ENCODE peak calls at places on chromosomes 13 and 19, in four cellular contexts. X, R, T and K are unnamed samples.

GRCh38 chr13:91464336-91464735 is 65.9 kb downstream of the GPC5 start:
- DNase-seq in X (no peak), R (no peak), T (no peak), K (no peak)

GRCh38 chr13:21435710-21436151 is 23.4 kb downstream of the ZDHHC20 start:
- DNase-seq in X (peak), R (peak), T (peak), K (peak)

GRCh38 chr13:20616059-20616797 is 49.3 kb downstream of the IFT88 start:
- DNase-seq in X (no peak), R (no peak), T (no peak), K (no peak)

GRCh38 chr13:41011382-41011956 is 7.6 kb downstream of the ELF1 start:
- DNase-seq in X (no peak), R (no peak), T (no peak), K (no peak)

GRCh38 chr13:44402902-44403719 is 29.5 kb downstream of the SERP2 start:
- DNase-seq in X (no peak), R (no peak), T (no peak), K (no peak)

GRCh38 chr13:46571189-46571901 is 18.4 kb downstream of the LRCH1 start:
- DNase-seq in X (no peak), R (peak), T (no peak), K (no peak)

GRCh38 chr19:35868172-35868822 is at the start of gene APLP1:
- DNase-seq in X (peak), R (peak), T (no peak), K (no peak)

GRCh38 chr13:40534456-40534855 is 132.0 kb downstream of the FOXO1 start:
- DNase-seq in X (no peak), R (peak), T (no peak), K (no peak)

GRCh38 chr13:20197361-20197834 is 4.7 kb upstream of the GJB2 start:
- DNase-seq in X (peak), R (peak), T (no peak), K (peak)

GRCh38 chr19:49975051-49975450 is 14.1 kb upstream of the SIGLEC11 start:
- DNase-seq in X (no peak), R (no peak), T (no peak), K (no peak)

GRCh38 chr13:38542601-38543000 is 144.3 kb upstream of the FREM2 start:
- DNase-seq in X (no peak), R (no peak), T (no peak), K (no peak)

GRCh38 chr13:66210677-66211076 is 1019.5 kb downstream of the PCDH9 start:
- DNase-seq in X (no peak), R (no peak), T (no peak), K (peak)

GRCh38 chr13:49240017-49240416 is 7.7 kb upstream of the CDADC1 start:
- DNase-seq in X (no peak), R (peak), T (no peak), K (peak)

GRCh38 chr13:112624040-112624439 is 36.1 kb upstream of the TUBGCP3 start:
- DNase-seq in X (no peak), R (no peak), T (no peak), K (no peak)

GRCh38 chr13:73018336-73018735 is 40.5 kb upstream of the KLF5 start:
- DNase-seq in X (no peak), R (peak), T (no peak), K (no peak)

GRCh38 chr13:75049936-75050335 is 432.0 kb downstream of the TBC1D4 start:
- DNase-seq in X (no peak), R (no peak), T (no peak), K (no peak)

GRCh38 chr19:43914051-43914450 is 21.0 kb downstream of the ZNF45 start:
- DNase-seq in X (no peak), R (no peak), T (no peak), K (no peak)

GRCh38 chr13:45364876-45365557 is 24.0 kb upstream of the TPT1 start:
- DNase-seq in X (no peak), R (no peak), T (no peak), K (no peak)

GRCh38 chr13:44810067-44810840 is 179.0 kb downstream of the NUFIP1 start:
- DNase-seq in X (no peak), R (no peak), T (no peak), K (no peak)

GRCh38 chr13:30745917-30746686 is 10.8 kb downstream of the ALOX5AP start:
- DNase-seq in X (no peak), R (peak), T (no peak), K (no peak)

GRCh38 chr19:38288127-38288855 is 15.8 kb upstream of the C19orf33 start:
- DNase-seq in X (no peak), R (no peak), T (no peak), K (no peak)

GRCh38 chr13:89361909-89362308 is 1690.7 kb downstream of the SLITRK5 start:
- DNase-seq in X (no peak), R (no peak), T (no peak), K (no peak)

GRCh38 chr19:14619404-14619803 is 36.5 kb downstream of the CLEC17A start:
- DNase-seq in X (no peak), R (no peak), T (no peak), K (no peak)

GRCh38 chr19:53195265-53195879 is 2.2 kb upstream of the ZNF665 start:
- DNase-seq in X (peak), R (peak), T (peak), K (peak)

GRCh38 chr19:38049105-38049649 is 142.2 kb downstream of the SIPA1L3 start:
- DNase-seq in X (no peak), R (no peak), T (peak), K (no peak)

GRCh38 chr19:1070576-1070930 is 3.6 kb downstream of the ARHGAP45 start:
- DNase-seq in X (no peak), R (no peak), T (no peak), K (no peak)

GRCh38 chr19:29475469-29475868 is 50.3 kb upstream of the VSTM2B start:
- DNase-seq in X (no peak), R (no peak), T (no peak), K (no peak)

GRCh38 chr13:99990045-99990977 is 8.7 kb downstream of the ZIC2 start:
- DNase-seq in X (no peak), R (no peak), T (no peak), K (no peak)

GRCh38 chr19:17948474-17948966 is 15.7 kb downstream of the CCDC124 start:
- DNase-seq in X (no peak), R (no peak), T (no peak), K (no peak)
- TF ChIP-seq ZBTB33 in X (no peak), R (no peak), T (no peak), K (no peak)

DNA sequence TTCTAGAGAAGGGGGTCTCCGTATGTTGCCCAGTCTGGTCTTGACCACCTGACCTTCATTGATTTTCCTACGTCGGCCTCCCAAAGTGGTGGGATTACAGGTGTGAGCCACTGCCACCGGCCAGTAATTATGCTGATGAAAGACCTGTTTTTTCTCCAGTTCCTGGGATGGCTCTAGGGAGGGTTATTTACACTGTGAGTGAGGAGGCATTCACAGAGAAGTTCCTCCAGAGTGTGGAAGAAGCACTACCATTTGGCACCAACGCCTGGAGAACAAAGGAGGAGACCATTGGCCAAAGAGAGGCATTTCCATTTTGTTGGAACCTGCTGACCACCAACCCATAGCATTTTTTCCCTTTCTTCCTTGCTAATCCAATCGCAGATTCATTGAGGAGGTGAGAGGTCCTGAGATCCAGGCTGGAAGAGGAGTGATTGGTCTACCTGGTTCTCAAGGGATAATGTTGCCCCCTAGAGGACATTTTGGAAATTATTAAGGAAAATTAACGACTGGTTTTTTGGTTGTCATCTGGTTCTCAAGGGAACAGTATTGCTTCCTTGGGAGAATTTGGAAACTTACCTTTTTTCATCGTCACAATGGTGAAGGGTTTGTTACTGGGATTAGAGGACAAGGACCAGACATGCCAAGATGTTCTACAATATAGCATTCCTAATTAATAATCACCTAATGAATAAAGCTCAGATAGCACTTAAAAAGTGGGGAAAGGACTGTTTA is 5.5 kb upstream of the SAE1 start:
- DNase-seq in X (peak), R (peak), T (no peak), K (peak)
- TF ChIP-seq ATF3 in X (no peak), R (no peak), T (no peak), K (no peak)

GRCh38 chr19:18428837-18429674 is 8.9 kb downstream of the ISYNA1 start:
- DNase-seq in X (peak), R (no peak), T (no peak), K (no peak)

GRCh38 chr19:18429717-18430416 is 8.1 kb downstream of the ISYNA1 start:
- DNase-seq in X (no peak), R (no peak), T (no peak), K (no peak)

GRCh38 chr19:18427752-18428131 is 8.5 kb downstream of the SSBP4 start:
- DNase-seq in X (no peak), R (no peak), T (no peak), K (no peak)

GRCh38 chr19:18427080-18427751 is 8.0 kb downstream of the SSBP4 start:
- DNase-seq in X (no peak), R (no peak), T (no peak), K (no peak)

GRCh38 chr19:18428173-18428836 is 9.1 kb downstream of the SSBP4 start:
- DNase-seq in X (no peak), R (no peak), T (no peak), K (no peak)
- H3K4me3 ChIP-seq in X (no peak), R (no peak), T (no peak), K (no peak)

GRCh38 chr19:12675940-12676339 is 5.7 kb downstream of the DHPS start:
- DNase-seq in X (no peak), R (no peak), T (no peak), K (no peak)

GRCh38 chr19:12676928-12677327 is 4.8 kb downstream of the DHPS start:
- DNase-seq in X (no peak), R (no peak), T (no peak), K (no peak)

GRCh38 chr19:12675377-12675776 is 6.3 kb downstream of the DHPS start:
- DNase-seq in X (no peak), R (no peak), T (no peak), K (no peak)

GRCh38 chr19:12672744-12673143 is 6.1 kb downstream of the WDR83 start:
- DNase-seq in X (no peak), R (no peak), T (no peak), K (no peak)

GRCh38 chr19:12676384-12676792 is 5.3 kb downstream of the DHPS start:
- DNase-seq in X (peak), R (peak), T (no peak), K (peak)
- TF ChIP-seq ZBTB33 in X (no peak), R (no peak), T (no peak), K (no peak)

DNA sequence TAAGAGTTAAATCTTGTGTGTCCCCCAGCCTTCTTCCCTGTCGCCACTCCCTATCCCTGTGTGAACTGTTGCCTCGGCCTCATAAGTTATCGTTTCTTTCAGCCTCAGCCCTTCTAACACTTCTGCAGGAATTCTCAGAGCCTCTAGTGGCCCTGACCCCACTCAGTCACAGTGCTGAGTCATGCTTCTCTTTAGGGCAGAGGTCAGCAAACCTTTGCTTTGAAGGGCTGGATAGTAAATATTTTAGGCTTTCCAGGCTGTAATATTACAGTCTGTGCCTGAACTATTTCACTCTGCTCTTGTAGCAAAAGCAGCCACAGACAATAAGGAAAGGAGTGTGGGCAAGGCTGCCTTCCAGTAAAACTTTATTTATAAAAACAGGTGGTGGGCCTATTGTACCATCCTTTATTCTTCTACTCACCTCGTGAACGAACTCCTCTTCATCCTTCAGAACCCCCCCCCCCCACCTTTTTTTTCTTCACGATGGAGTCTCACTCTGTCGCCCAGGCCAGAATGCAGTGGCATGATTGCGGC is 22.1 kb downstream of the MYO9B start:
- DNase-seq in X (peak), R (peak), T (no peak), K (no peak)
- TF ChIP-seq ATF3 in X (peak), R (peak), T (no peak), K (no peak)

GRCh38 chr19:56091751-56092546 is 29.1 kb downstream of the ZNF787 start:
- DNase-seq in X (no peak), R (no peak), T (no peak), K (no peak)
- H3K4me3 ChIP-seq in X (no peak), R (no peak), T (no peak), K (no peak)

GRCh38 chr19:6071840-6072239 is 38.5 kb downstream of the RFX2 start:
- DNase-seq in X (no peak), R (no peak), T (no peak), K (no peak)
- TF ChIP-seq ZBTB33 in X (no peak), R (no peak), T (no peak), K (no peak)

DNA sequence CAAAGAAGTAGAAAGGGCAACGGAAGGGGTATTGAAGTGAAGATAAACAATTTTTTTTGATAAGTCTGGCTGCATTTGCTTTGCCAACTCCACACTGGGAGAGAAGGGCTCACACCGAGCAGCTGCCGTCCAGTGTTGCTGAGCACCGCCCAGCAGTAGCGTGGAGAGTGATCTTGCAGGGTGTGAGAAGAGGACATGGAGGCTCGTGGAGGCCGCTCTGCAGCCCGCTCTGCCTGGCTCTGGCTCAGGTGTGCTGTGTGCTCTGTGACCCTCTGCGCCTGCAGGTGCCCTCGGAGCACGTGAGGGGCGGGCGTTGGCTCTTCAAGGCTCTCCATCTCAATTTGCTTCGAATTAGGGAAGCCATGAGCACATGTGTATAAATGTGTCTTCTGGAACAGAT is 35.9 kb upstream of the TEX29 start:
- DNase-seq in X (no peak), R (no peak), T (no peak), K (no peak)
- TF ChIP-seq ATF3 in X (no peak), R (no peak), T (no peak), K (no peak)